ENCODE peak calls at places on chromosomes 4 and X, in five cellular contexts. V, K, Q, X and E are unnamed samples.

GRCh38 chrX:115898382-115899001 is 272.1 kb upstream of the AGTR2 start:
- DNase-seq in V (peak), K (peak), Q (no peak), X (peak), E (peak)

GRCh38 chrX:53001958-53002357 is 43.6 kb upstream of the FAM156A start:
- DNase-seq in V (no peak), K (no peak), Q (no peak), X (no peak), E (no peak)

GRCh38 chr4:143514432-143514831 is 930 bp downstream of the SMARCA5 start:
- DNase-seq in V (peak), K (peak), Q (no peak), X (peak), E (no peak)

GRCh38 chrX:24682739-24683432 is 10.8 kb upstream of the POLA1 start:
- DNase-seq in V (no peak), K (no peak), Q (no peak), X (no peak), E (no peak)

GRCh38 chr4:116942315-116942714 is 143.1 kb downstream of the TRAM1L1 start:
- DNase-seq in V (no peak), K (no peak), Q (no peak), X (no peak), E (no peak)

GRCh38 chr4:39021631-39022030 is 10.6 kb downstream of the TMEM156 start:
- DNase-seq in V (no peak), K (no peak), Q (no peak), X (no peak), E (no peak)

GRCh38 chr4:38867478-38868054 is at the start of gene FAM114A1:
- DNase-seq in V (no peak), K (peak), Q (no peak), X (peak), E (peak)

GRCh38 chr4:113472864-113473263 is 288.7 kb downstream of the CAMK2D start:
- DNase-seq in V (no peak), K (no peak), Q (no peak), X (no peak), E (no peak)

GRCh38 chrX:15500497-15500966 is at the start of gene BMX:
- DNase-seq in V (no peak), K (no peak), Q (no peak), X (no peak), E (no peak)

GRCh38 chrX:138866643-138867042 is 155.1 kb upstream of the FGF13 start:
- DNase-seq in V (no peak), K (no peak), Q (no peak), X (no peak), E (no peak)

DNA sequence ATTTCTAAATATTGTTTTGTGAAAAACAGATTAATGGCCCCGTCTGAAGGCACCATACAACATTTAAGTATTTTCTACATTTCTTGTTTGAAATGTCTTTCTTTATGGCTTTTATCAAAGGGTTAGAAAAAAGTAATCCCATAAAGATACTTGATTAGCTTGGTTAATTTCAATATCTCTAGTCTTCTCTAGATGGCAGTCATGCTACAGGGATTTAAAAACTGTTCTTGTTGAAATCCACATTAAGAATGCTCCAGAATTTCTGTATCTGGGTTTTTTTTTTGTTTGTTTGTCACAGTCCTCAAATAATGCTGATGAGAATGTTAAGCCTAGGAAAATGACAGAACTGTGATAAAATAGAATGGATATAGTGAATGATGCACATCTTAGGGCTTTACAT is 109.0 kb upstream of the AADAT start:
- DNase-seq in V (no peak), K (no peak), Q (no peak), X (no peak), E (no peak)
- TF ChIP-seq CTCF in V (peak), K (no peak), Q (no peak), X (no peak), E (no peak)

DNA sequence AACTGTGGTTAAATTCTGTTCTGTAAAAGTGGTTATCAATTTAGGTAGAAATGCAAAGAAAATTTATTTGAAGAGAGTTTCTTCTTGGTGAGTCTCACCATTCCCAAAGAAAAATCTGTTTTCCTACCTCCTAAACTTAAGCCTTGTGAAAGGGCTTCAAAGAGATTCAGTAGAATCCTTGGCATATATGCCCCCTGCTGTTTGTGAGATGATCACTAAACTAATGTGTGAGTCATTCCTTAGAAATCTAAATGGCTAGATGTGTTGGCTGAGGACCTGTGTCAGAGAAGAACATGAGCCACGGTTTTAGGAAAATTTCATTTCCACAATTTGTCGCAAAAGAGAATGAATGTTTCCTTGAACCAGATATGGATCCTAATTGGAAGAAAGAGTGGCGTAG is 260.9 kb downstream of the SLC7A11 start:
- DNase-seq in V (no peak), K (peak), Q (no peak), X (no peak), E (no peak)
- TF ChIP-seq CTCF in V (peak), K (no peak), Q (peak), X (no peak), E (no peak)

GRCh38 chrX:66728818-66729271 is 90.0 kb upstream of the EDA2R start:
- DNase-seq in V (peak), K (peak), Q (peak), X (peak), E (peak)

DNA sequence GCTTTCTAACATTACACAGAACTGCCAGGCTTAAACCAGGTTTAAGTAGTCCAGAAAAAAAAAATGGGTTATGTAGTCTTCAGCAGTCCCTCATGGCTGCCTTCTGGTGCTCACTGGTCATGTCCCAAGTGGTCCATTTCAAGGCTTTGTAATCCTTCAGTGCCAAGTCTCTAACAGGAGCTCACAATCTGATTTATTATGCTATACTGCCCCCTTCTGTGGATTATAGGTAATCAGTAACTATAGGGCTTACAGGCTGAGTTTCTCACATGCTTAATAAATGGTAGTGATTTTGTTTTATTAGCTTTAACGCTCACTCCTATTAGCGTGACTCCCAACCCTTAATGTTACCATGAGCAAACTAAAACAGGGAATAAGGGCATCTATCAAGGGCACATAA is 92.5 kb upstream of the EDA2R start:
- DNase-seq in V (peak), K (peak), Q (peak), X (peak), E (peak)
- TF ChIP-seq CTCF in V (peak), K (no peak), Q (peak), X (no peak), E (no peak)

DNA sequence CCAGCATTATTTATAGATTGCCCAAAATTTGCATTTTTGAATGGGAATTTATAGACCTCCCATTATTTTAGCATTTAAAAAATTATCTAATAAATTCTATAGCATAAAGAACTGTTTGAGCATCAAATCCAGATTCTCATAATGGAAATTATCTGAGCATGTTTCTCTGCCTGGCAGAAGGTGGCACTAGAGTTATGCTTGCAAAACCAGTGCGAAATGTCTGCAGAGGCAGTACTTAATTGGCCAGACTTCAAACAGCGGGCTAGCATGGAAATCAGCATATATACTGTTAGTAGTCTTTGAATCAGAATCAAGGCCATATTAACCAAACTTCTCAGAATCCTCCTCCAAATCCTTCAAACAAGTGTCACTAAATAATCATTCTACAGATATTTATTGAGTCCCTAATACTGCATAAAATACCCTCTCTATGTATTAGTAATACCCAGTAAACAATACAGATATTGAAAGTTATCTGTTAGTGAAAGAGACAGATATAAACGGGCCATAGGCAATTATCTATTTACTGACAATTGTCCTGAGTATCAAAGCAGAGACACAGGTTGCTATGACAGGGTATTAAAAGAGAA is 78.7 kb upstream of the DCLK2 start:
- DNase-seq in V (peak), K (peak), Q (peak), X (peak), E (peak)
- TF ChIP-seq CTCF in V (peak), K (peak), Q (peak), X (peak), E (peak)

DNA sequence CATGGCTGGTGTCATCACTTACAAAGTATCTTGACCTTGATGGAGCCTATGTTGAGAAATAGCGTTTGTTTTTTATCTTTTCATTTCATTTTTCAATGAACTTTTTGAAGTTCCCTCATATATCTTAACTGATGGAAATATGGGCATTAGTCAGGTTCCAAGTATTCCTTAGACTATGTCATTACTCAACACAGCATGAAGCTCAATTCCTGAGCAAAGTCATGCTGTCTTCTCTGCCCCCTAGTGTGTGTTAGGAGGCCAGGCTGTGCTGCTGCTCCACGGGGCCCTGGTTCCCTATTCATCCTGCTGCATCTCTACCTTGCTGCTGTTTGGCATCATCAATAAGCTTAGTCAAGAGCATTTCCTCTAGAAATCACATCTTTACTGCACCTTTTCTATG is 40.9 kb downstream of the GPR143 start:
- DNase-seq in V (no peak), K (peak), Q (no peak), X (no peak), E (no peak)
- TF ChIP-seq CTCF in V (no peak), K (peak), Q (peak), X (no peak), E (no peak)

GRCh38 chr4:1767770-1768366 is 25.2 kb upstream of the FGFR3 start:
- DNase-seq in V (peak), K (peak), Q (no peak), X (peak), E (peak)
- TF ChIP-seq CTCF in V (peak), K (peak), Q (peak), X (peak), E (peak)

DNA sequence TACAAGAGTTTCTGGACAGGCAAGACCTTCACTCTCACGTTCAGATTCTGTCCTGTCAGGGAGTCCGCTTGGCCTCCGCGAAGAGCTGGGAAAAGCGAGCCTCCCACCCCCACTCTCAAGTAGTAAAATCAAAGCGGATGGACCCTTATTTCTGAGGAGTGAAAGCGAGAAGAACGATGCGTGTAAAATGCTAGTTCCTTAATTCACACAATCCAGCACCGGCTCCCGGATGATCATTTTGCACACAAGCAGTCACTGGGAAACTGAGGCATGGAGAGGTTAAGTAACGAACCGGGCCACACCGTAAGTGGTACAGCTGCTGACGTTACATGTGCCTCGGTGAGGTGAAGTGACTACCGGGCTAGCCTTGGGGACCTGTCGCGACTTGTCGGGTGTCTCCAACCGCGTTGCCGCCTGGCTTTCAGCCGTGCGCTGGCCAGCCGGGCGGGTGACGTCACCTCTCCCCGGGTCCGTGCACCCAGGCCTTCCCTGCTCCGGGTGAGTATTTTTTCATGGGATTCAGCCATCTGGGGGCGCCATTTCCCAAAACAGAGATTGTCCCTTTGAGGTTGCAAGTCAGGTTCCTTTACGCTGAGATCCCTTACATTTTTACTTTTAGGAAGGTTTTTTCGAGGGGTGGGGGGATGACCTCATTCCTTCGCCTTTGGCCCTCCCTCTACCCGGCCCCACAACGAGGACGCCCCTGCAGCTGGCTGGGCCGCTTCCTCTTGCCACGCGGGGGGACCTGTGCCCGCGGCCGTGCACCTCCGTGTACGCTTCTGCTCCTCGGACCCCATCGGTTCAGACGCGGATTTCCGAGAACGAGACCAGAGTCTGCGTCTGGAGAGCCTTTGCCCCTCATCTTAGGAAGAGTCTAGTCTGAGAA is 3.4 kb upstream of the SFRP2 start:
- DNase-seq in V (no peak), K (peak), Q (no peak), X (no peak), E (peak)
- TF ChIP-seq CTCF in V (peak), K (peak), Q (peak), X (no peak), E (no peak)

GRCh38 chrX:7045238-7045955 is 102.1 kb upstream of the STS start:
- DNase-seq in V (no peak), K (no peak), Q (no peak), X (no peak), E (no peak)

GRCh38 chrX:7052541-7052940 is 95.0 kb upstream of the STS start:
- DNase-seq in V (no peak), K (no peak), Q (no peak), X (no peak), E (no peak)

GRCh38 chrX:7047951-7048350 is 99.6 kb upstream of the STS start:
- DNase-seq in V (no peak), K (no peak), Q (no peak), X (no peak), E (no peak)
- TF ChIP-seq CTCF in V (peak), K (no peak), Q (no peak), X (no peak), E (no peak)